ENCODE peak calls at places on chromosomes 13 and 19, in five cellular contexts. K is mesenchymal stem cell, E is neuronal stem cell, J is H9, Q is H1. X is an unnamed sample.
A peak's percentile ranks its signal among the peaks of the same experiment; 100 is the strongest.

GRCh38 chr13:40063278-40063698 is 407.8 kb downstream of the COG6 start:
- DNase-seq in K (no peak), E (no peak), J (no peak), Q (no peak), X (no peak)

GRCh38 chr13:97119899-97120745 is 102.0 kb upstream of the MBNL2 start:
- DNase-seq in K (peak; percentile 40), E (no peak), J (no peak), Q (no peak), X (peak; percentile 46)

GRCh38 chr19:6866646-6867255 is 20.6 kb upstream of the ADGRE1 start:
- DNase-seq in K (no peak), E (no peak), J (no peak), Q (no peak), X (no peak)

GRCh38 chr13:90594694-90595093 is 752.8 kb upstream of the MIR17HG start:
- DNase-seq in K (peak; percentile 81), E (no peak), J (no peak), Q (no peak), X (no peak)

GRCh38 chr13:34340534-34340933 is 522.6 kb downstream of the RFC3 start:
- DNase-seq in K (peak; percentile 37), E (no peak), J (no peak), Q (no peak), X (no peak)

GRCh38 chr13:87128006-87128405 is 543.2 kb upstream of the SLITRK5 start:
- DNase-seq in K (peak; percentile 66), E (peak; percentile 83), J (peak; percentile 54), Q (no peak), X (no peak)

GRCh38 chr19:920051-920857 is 3.1 kb downstream of the KISS1R start:
- DNase-seq in K (peak; percentile 38), E (no peak), J (no peak), Q (peak; percentile 76), X (peak; percentile 51)

GRCh38 chr19:39524495-39524894 is 8.2 kb downstream of the EID2B start:
- DNase-seq in K (no peak), E (no peak), J (no peak), Q (no peak), X (no peak)

GRCh38 chr13:69374036-69374435 is 733.6 kb upstream of the ATXN8OS start:
- DNase-seq in K (peak; percentile 18), E (no peak), J (no peak), Q (no peak), X (no peak)

GRCh38 chr13:66410314-66410713 is 819.8 kb downstream of the PCDH9 start:
- DNase-seq in K (peak; percentile 5), E (no peak), J (no peak), Q (no peak), X (no peak)

GRCh38 chr19:28313633-28314032 is 899.3 kb downstream of the UQCRFS1 start:
- DNase-seq in K (no peak), E (no peak), J (no peak), Q (no peak), X (no peak)

GRCh38 chr13:32409561-32410440 is 18.1 kb downstream of the N4BP2L1 start:
- DNase-seq in K (peak; percentile 73), E (no peak), J (peak; percentile 83), Q (peak; percentile 69), X (no peak)

GRCh38 chr13:98406475-98406874 is 170.4 kb downstream of the STK24 start:
- DNase-seq in K (no peak), E (no peak), J (no peak), Q (no peak), X (no peak)

GRCh38 chr13:110576736-110577476 is 15.4 kb upstream of the RAB20 start:
- DNase-seq in K (no peak), E (no peak), J (no peak), Q (no peak), X (no peak)

GRCh38 chr13:33787051-33787591 is 30.8 kb upstream of the RFC3 start:
- DNase-seq in K (peak; percentile 5), E (no peak), J (no peak), Q (no peak), X (peak; percentile 75)

GRCh38 chr19:50480281-50481111 is 3.8 kb upstream of the GARIN5A start:
- DNase-seq in K (no peak), E (no peak), J (no peak), Q (no peak), X (no peak)

GRCh38 chr19:12187625-12188024 is 24.7 kb downstream of the ZNF136 start:
- DNase-seq in K (peak; percentile 20), E (no peak), J (no peak), Q (no peak), X (no peak)

GRCh38 chr13:96011291-96011875 is 41.8 kb downstream of the UGGT2 start:
- DNase-seq in K (no peak), E (no peak), J (no peak), Q (no peak), X (no peak)

GRCh38 chr13:43986395-43986794 is 106.7 kb downstream of the LACC1 start:
- DNase-seq in K (peak; percentile 28), E (no peak), J (no peak), Q (no peak), X (no peak)

GRCh38 chr13:81664872-81665271 is 1323.9 kb upstream of the SPRY2 start:
- DNase-seq in K (no peak), E (no peak), J (no peak), Q (no peak), X (no peak)

GRCh38 chr13:104593693-104594092 is 1527.5 kb upstream of the SLC10A2 start:
- DNase-seq in K (no peak), E (no peak), J (no peak), Q (no peak), X (no peak)

GRCh38 chr13:80957019-80957650 is 616.2 kb upstream of the SPRY2 start:
- DNase-seq in K (no peak), E (no peak), J (no peak), Q (no peak), X (no peak)

GRCh38 chr13:110914293-110915056 is 394 bp downstream of the ANKRD10 start:
- DNase-seq in K (peak; percentile 74), E (peak; percentile 74), J (peak; percentile 56), Q (peak; percentile 76), X (peak; percentile 75)

GRCh38 chr13:78102121-78102677 is 183.6 kb upstream of the EDNRB start:
- DNase-seq in K (peak; percentile 55), E (no peak), J (no peak), Q (no peak), X (peak; percentile 1)

GRCh38 chr13:30818323-30818960 is 83.1 kb downstream of the ALOX5AP start:
- DNase-seq in K (peak; percentile 91), E (no peak), J (no peak), Q (no peak), X (no peak)

GRCh38 chr13:113547248-113547971 is 37.1 kb upstream of the TFDP1 start:
- DNase-seq in K (no peak), E (no peak), J (no peak), Q (peak; percentile 37), X (no peak)
- H2AK5ac ChIP-seq in K (peak overlapping the region; percentile 88), E (no peak overlapping the region), J (no peak overlapping the region), Q (no peak overlapping the region), X (no peak overlapping the region)

GRCh38 chr19:52297601-52298358 is 811 bp downstream of the ZNF480 start:
- DNase-seq in K (peak; percentile 20), E (peak; percentile 1), J (no peak), Q (no peak), X (no peak)
- H2AK5ac ChIP-seq in K (peak overlapping the region; percentile 45), E (peak overlapping the region; percentile 24), J (no peak overlapping the region), Q (no peak overlapping the region), X (peak overlapping the region; percentile 39)

GRCh38 chr19:2248136-2249009 is 750 bp upstream of the AMH start:
- DNase-seq in K (no peak), E (no peak), J (no peak), Q (no peak), X (no peak)

GRCh38 chr19:2247433-2248101 is 1.6 kb upstream of the AMH start:
- DNase-seq in K (no peak), E (no peak), J (no peak), Q (no peak), X (no peak)

GRCh38 chr19:2246014-2246620 is 3.0 kb upstream of the AMH start:
- DNase-seq in K (no peak), E (no peak), J (no peak), Q (no peak), X (no peak)

GRCh38 chr19:2245273-2245672 is 3.9 kb upstream of the AMH start:
- DNase-seq in K (no peak), E (no peak), J (no peak), Q (no peak), X (no peak)

GRCh38 chr19:2246801-2247361 is 2.2 kb upstream of the AMH start:
- DNase-seq in K (no peak), E (no peak), J (no peak), Q (no peak), X (no peak)
- H2AK5ac ChIP-seq in K (no peak overlapping the region), E (no peak overlapping the region), J (no peak overlapping the region), Q (no peak overlapping the region), X (no peak overlapping the region)

GRCh38 chr13:28539625-28540286 is 44.8 kb upstream of the FLT1 start:
- DNase-seq in K (no peak), E (no peak), J (no peak), Q (no peak), X (no peak)

GRCh38 chr13:28538932-28539331 is 44.0 kb upstream of the FLT1 start:
- DNase-seq in K (no peak), E (no peak), J (no peak), Q (no peak), X (no peak)

GRCh38 chr13:28541966-28542365 is 47.0 kb upstream of the FLT1 start:
- DNase-seq in K (no peak), E (no peak), J (no peak), Q (no peak), X (peak; percentile 83)

GRCh38 chr13:28542804-28543203 is 47.9 kb upstream of the FLT1 start:
- DNase-seq in K (no peak), E (no peak), J (no peak), Q (no peak), X (no peak)

DNA sequence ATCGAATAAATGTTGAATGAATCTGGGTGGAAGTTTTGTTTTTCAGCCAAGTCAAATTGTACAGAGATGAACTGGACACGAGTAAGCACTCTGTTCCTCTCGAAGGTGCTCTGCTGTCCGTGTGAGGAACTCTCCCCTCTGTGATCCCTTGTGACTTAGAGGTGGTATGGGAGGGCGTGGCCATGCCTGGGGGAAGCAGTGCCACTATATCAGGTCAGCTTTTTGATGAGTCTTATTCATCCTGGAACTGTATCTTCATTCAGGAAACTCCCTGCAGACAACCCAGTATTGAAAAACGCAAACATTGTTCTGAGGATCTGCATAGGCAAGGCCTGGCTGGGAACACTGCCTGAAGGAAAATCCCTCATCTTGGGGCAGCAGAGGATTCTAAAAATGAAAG is 45.7 kb upstream of the FLT1 start:
- DNase-seq in K (no peak), E (no peak), J (no peak), Q (no peak), X (peak; percentile 88)
- H2AK5ac ChIP-seq in K (no peak overlapping the region), E (no peak overlapping the region), J (no peak overlapping the region), Q (no peak overlapping the region), X (no peak overlapping the region)

GRCh38 chr13:73168993-73169401 is 110.2 kb downstream of the KLF5 start:
- DNase-seq in K (no peak), E (no peak), J (no peak), Q (no peak), X (peak; percentile 55)
- H2AK5ac ChIP-seq in K (no peak overlapping the region), E (no peak overlapping the region), J (no peak overlapping the region), Q (no peak overlapping the region), X (no peak overlapping the region)

X was measured in trophoblast cell.